ENCODE peak calls at places on chromosome 20, in nine cellular contexts. T, X, G, N, B, Z, P, R and E are unnamed samples.

GRCh38 chr20:48285656-48286055 is 500.4 kb upstream of the SULF2 start:
- DNase-seq in T (no peak), X (no peak), G (no peak), N (no peak), B (no peak), Z (no peak), P (no peak), R (no peak), E (no peak)

GRCh38 chr20:51108638-51109363 is 85.9 kb upstream of the KCNG1 start:
- DNase-seq in T (no peak), X (no peak), G (no peak), N (no peak), B (no peak), Z (no peak), P (no peak), R (no peak), E (no peak)

GRCh38 chr20:17560344-17561074 is 9.4 kb upstream of the DSTN start:
- DNase-seq in T (no peak), X (no peak), G (peak; percentile 4), N (no peak), B (no peak), Z (no peak), P (no peak), R (no peak), E (no peak)

GRCh38 chr20:4795394-4795793 is 73.7 kb downstream of the PRND start:
- DNase-seq in T (peak; percentile 53), X (no peak), G (peak; percentile 73), N (no peak), B (no peak), Z (no peak), P (no peak), R (no peak), E (peak; percentile 36)

GRCh38 chr20:21240394-21240793 is 62.7 kb upstream of the XRN2 start:
- DNase-seq in T (peak; percentile 61), X (no peak), G (no peak), N (no peak), B (no peak), Z (no peak), P (no peak), R (no peak), E (no peak)

GRCh38 chr20:9070304-9070703 is 1.4 kb downstream of the PLCB4 start:
- DNase-seq in T (no peak), X (no peak), G (no peak), N (no peak), B (no peak), Z (no peak), P (no peak), R (no peak), E (no peak)

GRCh38 chr20:45104786-45105185 is 3.9 kb upstream of the KCNS1 start:
- DNase-seq in T (no peak), X (no peak), G (peak; percentile 92), N (no peak), B (no peak), Z (no peak), P (no peak), R (no peak), E (no peak)

GRCh38 chr20:39103732-39104131 is 141.6 kb downstream of the DHX35 start:
- DNase-seq in T (no peak), X (no peak), G (no peak), N (no peak), B (no peak), Z (no peak), P (no peak), R (no peak), E (no peak)

GRCh38 chr20:45306431-45306982 is at the start of gene RBPJL:
- DNase-seq in T (peak; percentile 77), X (no peak), G (no peak), N (peak; percentile 37), B (no peak), Z (no peak), P (no peak), R (no peak), E (no peak)

GRCh38 chr20:52379723-52380336 is 188.3 kb upstream of the ZFP64 start:
- DNase-seq in T (peak; percentile 65), X (peak; percentile 72), G (peak; percentile 71), N (peak; percentile 45), B (peak; percentile 33), Z (peak; percentile 26), P (peak; percentile 16), R (no peak), E (no peak)
- TF ChIP-seq CTCF in T (peak; percentile 76), X (peak; percentile 97), G (peak; percentile 99), N (peak; percentile 93), B (peak; percentile 97), Z (peak; percentile 92), P (peak; percentile 61), R (peak; percentile 89), E (no peak)

GRCh38 chr20:40249805-40250204 is 439.2 kb downstream of the MAFB start:
- DNase-seq in T (no peak), X (no peak), G (no peak), N (no peak), B (no peak), Z (no peak), P (no peak), R (no peak), E (no peak)

GRCh38 chr20:40255368-40255767 is 433.7 kb downstream of the MAFB start:
- DNase-seq in T (no peak), X (no peak), G (no peak), N (no peak), B (no peak), Z (no peak), P (no peak), R (no peak), E (no peak)

GRCh38 chr20:40254023-40254772 is 434.8 kb downstream of the MAFB start:
- DNase-seq in T (no peak), X (no peak), G (no peak), N (no peak), B (peak; percentile 34), Z (no peak), P (peak; percentile 49), R (no peak), E (no peak)

GRCh38 chr20:40245829-40246228 is 443.2 kb downstream of the MAFB start:
- DNase-seq in T (no peak), X (no peak), G (no peak), N (no peak), B (no peak), Z (no peak), P (no peak), R (no peak), E (no peak)

DNA sequence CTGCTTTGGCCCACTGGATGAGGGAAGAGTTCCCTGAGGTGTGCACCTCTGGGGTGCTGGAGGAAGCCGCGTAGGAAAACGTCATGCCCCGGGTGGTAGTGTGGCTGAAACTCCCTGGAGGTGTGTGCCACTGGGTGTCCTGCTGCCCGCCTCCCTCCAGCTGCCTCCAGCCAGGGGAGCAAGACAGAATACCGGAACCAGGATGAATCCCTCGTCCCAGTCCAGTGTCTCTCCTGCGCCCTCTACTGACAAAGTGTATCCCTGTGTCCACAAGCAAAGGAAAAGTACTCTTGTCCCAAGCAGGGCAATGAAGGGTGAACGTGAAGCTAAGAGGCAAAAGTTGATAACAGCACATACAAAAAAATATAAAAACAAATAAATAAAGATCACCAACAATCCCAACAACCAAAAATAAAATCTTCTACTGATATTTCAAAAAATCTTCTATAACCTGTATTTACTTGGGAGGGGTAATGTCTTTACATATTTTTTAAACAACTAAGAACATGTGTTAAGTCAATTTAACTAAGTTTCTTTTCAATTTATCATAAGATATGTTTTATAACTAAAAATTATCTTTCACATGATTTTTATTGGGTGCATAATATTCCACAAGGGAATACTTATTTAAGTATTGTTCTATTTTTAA is 437.6 kb downstream of the MAFB start:
- DNase-seq in T (peak; percentile 90), X (no peak), G (peak; percentile 27), N (no peak), B (no peak), Z (no peak), P (no peak), R (no peak), E (no peak)
- TF ChIP-seq CTCF in T (peak; percentile 93), X (peak; percentile 55), G (peak; percentile 45), N (peak; percentile 37), B (peak; percentile 55), Z (peak; percentile 42), P (no peak), R (peak; percentile 38), E (no peak)

GRCh38 chr20:62813588-62813987 is 3.3 kb upstream of the COL9A3 start:
- DNase-seq in T (no peak), X (no peak), G (no peak), N (no peak), B (no peak), Z (no peak), P (no peak), R (no peak), E (no peak)

GRCh38 chr20:62814709-62815065 is 2.2 kb upstream of the COL9A3 start:
- DNase-seq in T (no peak), X (no peak), G (no peak), N (no peak), B (no peak), Z (no peak), P (no peak), R (no peak), E (no peak)

GRCh38 chr20:62816031-62816878 is 595 bp upstream of the COL9A3 start:
- DNase-seq in T (peak; percentile 98), X (no peak), G (no peak), N (peak; percentile 23), B (no peak), Z (no peak), P (no peak), R (no peak), E (no peak)

GRCh38 chr20:62814060-62814708 is 2.7 kb upstream of the COL9A3 start:
- DNase-seq in T (no peak), X (no peak), G (no peak), N (no peak), B (no peak), Z (no peak), P (no peak), R (no peak), E (no peak)

DNA sequence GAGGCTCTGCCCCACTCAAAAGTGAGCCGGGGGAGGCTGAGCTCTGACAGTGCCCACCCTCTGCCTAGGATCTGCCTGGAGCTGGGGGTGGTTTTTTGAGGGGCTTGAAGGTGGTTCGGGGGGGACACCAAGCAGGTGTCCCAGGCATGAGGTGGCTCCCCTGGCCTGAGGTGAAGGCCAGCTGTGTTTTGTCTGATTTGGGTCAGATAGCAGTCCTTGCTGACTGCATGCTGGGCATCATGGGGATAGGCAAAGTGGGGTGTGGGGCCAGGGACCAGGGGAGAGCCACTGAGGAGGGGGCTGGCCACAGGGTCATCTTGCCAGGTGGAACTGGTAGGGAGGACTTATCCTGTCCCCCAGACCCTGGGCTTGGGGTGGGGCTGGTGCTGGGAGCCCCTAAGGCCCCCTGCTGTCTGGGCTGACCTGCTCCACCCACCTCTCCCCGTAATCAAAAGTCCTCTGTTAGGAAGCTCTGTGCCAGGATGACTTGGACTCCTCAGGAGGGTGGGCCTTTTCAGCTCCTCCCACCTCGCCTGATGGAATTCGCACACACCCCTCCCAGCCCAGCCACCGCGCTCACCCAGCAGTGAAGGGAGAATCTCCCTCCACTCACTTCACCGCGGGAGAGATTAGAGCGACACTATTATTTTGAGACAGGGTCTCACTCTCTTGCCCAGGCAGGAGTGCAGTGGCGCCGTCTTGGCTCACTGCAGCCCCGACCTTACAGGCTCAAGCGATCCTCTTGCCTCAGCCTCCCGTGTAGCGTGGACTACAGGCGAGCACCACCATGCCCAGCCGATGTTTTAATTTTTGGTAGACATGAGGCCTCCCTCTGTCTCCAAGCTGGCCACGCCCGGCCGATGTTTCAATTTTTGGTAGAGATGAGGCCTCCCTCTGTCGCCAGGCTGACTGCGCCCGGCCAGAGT is 1.5 kb upstream of the COL9A3 start:
- DNase-seq in T (peak; percentile 84), X (no peak), G (peak; percentile 69), N (no peak), B (no peak), Z (no peak), P (no peak), R (no peak), E (no peak)
- TF ChIP-seq CTCF in T (no peak), X (no peak), G (no peak), N (no peak), B (no peak), Z (no peak), P (no peak), R (no peak), E (no peak)

GRCh38 chr20:24112360-24112759 is 123.8 kb upstream of the GGTLC1 start:
- DNase-seq in T (no peak), X (no peak), G (no peak), N (no peak), B (no peak), Z (no peak), P (no peak), R (no peak), E (no peak)
- TF ChIP-seq CTCF in T (peak; percentile 35), X (no peak), G (peak; percentile 46), N (no peak), B (no peak), Z (no peak), P (no peak), R (no peak), E (no peak)